ENCODE peak calls at places on chromosomes 12 and 14, in ten cellular contexts. W is Caco-2; Z is lower lobe of right lung; L is CD4-positive, alpha-beta memory T cell; N is tibial artery; O is neural progenitor cell; U is OCI-LY7; I is thyroid gland; F is pancreas; E is HCT116. C is an unnamed sample. For H3K9me3 and H3K36me3, the result is how much of the 10 kb centered on the place peaks cover.

GRCh38 chr12:106642991-106643390 is 60.2 kb downstream of the RFX4 start:
- DNase-seq in N (no peak), O (no peak), E (no peak), F (no peak), I (no peak), W (no peak), Z (no peak), L (no peak), U (no peak), C (no peak)

GRCh38 chr12:50222275-50222783 is 55.2 kb upstream of the CERS5 start:
- DNase-seq in I (peak), Z (no peak), N (peak), L (peak), W (no peak), O (peak), E (peak), F (no peak), U (peak), C (peak)

GRCh38 chr12:122819209-122819805 is 15.9 kb upstream of the HIP1R start:
- DNase-seq in O (no peak), E (no peak), U (no peak), W (no peak), I (no peak), N (no peak), F (no peak), L (no peak), Z (no peak), C (no peak)

GRCh38 chr14:48788771-48789170 is 797.4 kb downstream of the RPS29 start:
- DNase-seq in E (no peak), W (no peak), L (no peak), Z (no peak), U (no peak), I (no peak), N (no peak), F (no peak), O (no peak), C (no peak)

GRCh38 chr14:73887116-73887490 is 444 bp downstream of the ZNF410 start:
- DNase-seq in L (peak), Z (no peak), N (no peak), U (no peak), E (no peak), F (no peak), O (no peak), W (no peak), I (no peak), C (no peak)

GRCh38 chr12:121964813-121965643 is 46.6 kb downstream of the CFAP251 start:
- DNase-seq in F (no peak), U (no peak), Z (no peak), O (no peak), W (no peak), E (no peak), N (no peak), I (no peak), L (no peak), C (peak)

GRCh38 chr12:116955382-116956021 is 44.8 kb downstream of the FBXW8 start:
- DNase-seq in U (peak), I (peak), E (peak), L (peak), W (peak), F (peak), Z (peak), N (no peak), O (no peak), C (peak)

GRCh38 chr14:60485600-60486251 is at the start of gene C14orf39:
- DNase-seq in Z (no peak), L (no peak), U (no peak), O (peak), E (no peak), I (no peak), W (no peak), N (no peak), F (no peak), C (peak)

GRCh38 chr12:106138646-106139421 is at the start of gene NUAK1:
- DNase-seq in L (no peak), W (peak), E (no peak), N (peak), I (peak), U (no peak), O (peak), Z (peak), F (peak), C (peak)

GRCh38 chr12:69540606-69541386 is 44.5 kb upstream of the CCT2 start:
- DNase-seq in E (no peak), O (no peak), W (no peak), L (no peak), U (no peak), I (no peak), F (no peak), Z (no peak), N (no peak), C (no peak)

GRCh38 chr12:104653730-104654328 is 197.1 kb downstream of the CHST11 start:
- DNase-seq in U (peak), W (no peak), I (no peak), L (no peak), F (no peak), N (no peak), E (no peak), O (peak), Z (no peak), C (peak)

GRCh38 chr12:105947906-105948305 is 190.8 kb downstream of the NUAK1 start:
- DNase-seq in U (no peak), W (no peak), I (no peak), Z (no peak), L (no peak), F (no peak), E (no peak), O (no peak), N (no peak), C (no peak)

GRCh38 chr12:70919597-70920035 is 922 bp downstream of the PTPRR start:
- DNase-seq in W (no peak), E (no peak), F (no peak), Z (no peak), I (no peak), U (no peak), L (no peak), N (no peak), O (peak), C (peak)

GRCh38 chr12:49195734-49196133 is 6.9 kb upstream of the TUBA1A start:
- DNase-seq in I (no peak), Z (no peak), W (peak), U (no peak), N (no peak), E (no peak), O (no peak), F (no peak), L (no peak), C (peak)

GRCh38 chr12:30501718-30502117 is 194.0 kb downstream of the IPO8 start:
- DNase-seq in Z (no peak), E (no peak), F (no peak), U (no peak), I (no peak), O (no peak), W (no peak), L (no peak), N (no peak), C (no peak)

GRCh38 chr14:35339761-35340406 is 47.7 kb downstream of the PSMA6 start:
- DNase-seq in E (no peak), I (no peak), W (no peak), O (no peak), L (no peak), U (peak), N (no peak), F (no peak), Z (peak), C (no peak)

GRCh38 chr12:66514581-66514980 is 164.3 kb downstream of the GRIP1 start:
- DNase-seq in F (no peak), U (no peak), W (no peak), E (no peak), O (no peak), N (no peak), L (no peak), I (no peak), Z (no peak), C (no peak)

GRCh38 chr14:103061482-103061976 is 4.2 kb upstream of the CDC42BPB start:
- DNase-seq in O (no peak), Z (no peak), N (no peak), E (no peak), F (no peak), I (no peak), W (no peak), U (no peak), L (no peak), C (no peak)

GRCh38 chr12:10718279-10718821 is 4.8 kb downstream of the YBX3 start:
- DNase-seq in Z (no peak), E (no peak), F (no peak), I (no peak), U (no peak), W (no peak), L (no peak), N (no peak), O (peak), C (no peak)

GRCh38 chr14:77582511-77582910 is 33.9 kb downstream of the SPTLC2 start:
- DNase-seq in F (no peak), O (peak), I (no peak), W (no peak), L (no peak), N (no peak), E (no peak), Z (no peak), U (no peak), C (no peak)

GRCh38 chr14:37579250-37579649 is 15.8 kb downstream of the FOXA1 start:
- DNase-seq in Z (no peak), L (no peak), I (no peak), E (no peak), O (peak), W (no peak), U (no peak), F (no peak), N (no peak), C (peak)

GRCh38 chr14:88848571-88848970 is 24.1 kb downstream of the TTC8 start:
- DNase-seq in W (no peak), L (no peak), E (no peak), U (no peak), N (no peak), I (no peak), Z (no peak), O (no peak), F (no peak), C (no peak)

GRCh38 chr12:123223241-123223668 is 9.7 kb downstream of the MPHOSPH9 start:
- DNase-seq in Z (no peak), W (no peak), O (no peak), I (no peak), N (no peak), F (no peak), L (peak), U (no peak), E (no peak), C (no peak)

GRCh38 chr14:105945891-105946290 is 419.5 kb downstream of the TMEM121 start:
- DNase-seq in O (no peak), E (no peak), I (no peak), N (no peak), Z (no peak), L (peak), F (peak), U (no peak), W (no peak), C (no peak)
- H3K9me3 ChIP-seq in O (under half), E (under half), I (under half), N (under half), Z (under half), L (under half), F (under half), U (under half), W (under half), C (under half)

DNA sequence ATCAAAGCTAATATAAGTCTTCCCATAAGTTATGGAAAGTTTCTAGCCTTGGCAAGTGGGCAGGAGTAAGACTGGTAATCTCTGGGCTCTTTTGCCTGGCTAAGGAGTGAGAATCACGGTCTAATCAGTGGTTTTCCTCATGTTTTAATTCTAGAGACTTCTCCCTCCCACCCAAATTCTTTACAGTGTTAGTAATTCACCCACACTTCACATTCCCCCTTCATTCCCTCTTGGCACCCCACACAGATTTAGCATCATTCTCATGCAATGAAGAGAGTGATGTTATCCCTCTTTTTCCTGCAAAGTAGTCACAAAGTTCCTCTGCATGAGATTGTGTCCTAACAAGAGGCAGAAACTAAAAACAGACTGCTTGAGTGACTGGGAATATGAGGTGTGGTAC is 28.6 kb upstream of the CACNA2D4 start:
- DNase-seq in N (no peak), L (no peak), F (no peak), O (no peak), U (no peak), I (no peak), Z (no peak), W (no peak), E (no peak), C (no peak)
- H3K36me3 ChIP-seq in N (half or more), L (under half), F (under half), O (under half), U (under half), I (under half), Z (half or more), W (under half), E (under half), C (half or more)

GRCh38 chr12:109988903-109989302 is 7.3 kb downstream of the GIT2 start:
- DNase-seq in L (no peak), Z (no peak), F (no peak), O (no peak), E (no peak), I (no peak), W (no peak), N (no peak), U (no peak), C (no peak)
- H3K4me3 ChIP-seq in L (no peak), Z (no peak), F (no peak), O (no peak), E (no peak), I (no peak), W (no peak), N (no peak), U (no peak), C (no peak)

DNA sequence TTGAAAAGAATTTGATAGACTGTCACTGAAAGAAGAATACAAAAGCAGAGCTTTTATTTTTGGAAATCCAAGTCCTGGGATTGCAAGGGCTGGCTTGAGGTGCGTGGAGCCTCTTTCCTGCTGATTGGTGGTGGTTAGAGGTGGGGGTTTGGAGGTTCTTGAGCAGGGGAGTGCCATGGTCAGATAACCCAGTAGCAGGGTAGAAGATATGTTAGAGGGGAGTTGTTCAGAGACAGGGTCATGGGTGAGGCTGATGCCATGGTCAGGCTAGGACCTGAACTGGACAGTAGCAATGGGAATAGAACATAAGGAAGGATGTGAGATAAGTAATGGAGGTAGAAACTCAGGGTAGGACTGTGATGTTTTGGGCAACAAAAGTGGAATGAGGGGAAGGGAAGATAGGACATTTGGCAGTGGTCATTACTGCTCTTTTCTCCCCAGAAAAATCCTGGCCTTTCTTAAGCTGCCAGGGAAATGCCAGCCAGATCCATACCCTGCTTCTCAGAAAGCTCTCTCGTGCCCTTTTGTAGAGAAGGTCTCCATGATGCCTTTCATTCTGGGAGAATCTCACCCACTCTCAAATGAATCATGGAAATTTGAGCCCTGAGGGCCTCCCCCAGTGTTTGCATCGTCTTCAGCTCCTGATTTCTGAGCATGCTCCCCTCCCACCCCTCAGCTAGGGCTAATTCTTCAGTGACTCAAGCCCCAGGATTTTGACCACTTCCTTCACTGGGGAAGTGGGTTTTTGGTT is 9.5 kb downstream of the EMP1 start:
- DNase-seq in L (no peak), U (no peak), F (no peak), N (no peak), W (no peak), O (no peak), I (no peak), E (peak), Z (no peak), C (no peak)
- H3K9me3 ChIP-seq in L (under half), U (under half), F (under half), N (under half), W (under half), O (under half), I (under half), E (under half), Z (under half), C (under half)

GRCh38 chr12:12819752-12820311 is 6.7 kb downstream of the DDX47 start:
- DNase-seq in N (peak), E (no peak), U (no peak), I (no peak), O (no peak), Z (no peak), L (no peak), F (no peak), W (peak), C (no peak)

GRCh38 chr12:12823811-12824210 is 10.7 kb downstream of the DDX47 start:
- DNase-seq in L (no peak), W (no peak), U (no peak), Z (no peak), O (no peak), I (no peak), F (no peak), N (no peak), E (no peak), C (no peak)

GRCh38 chr12:12822886-12823285 is 9.7 kb downstream of the DDX47 start:
- DNase-seq in L (no peak), E (no peak), I (no peak), Z (no peak), W (no peak), U (no peak), O (no peak), F (no peak), N (no peak), C (no peak)

GRCh38 chr12:12823308-12823707 is 10.2 kb downstream of the DDX47 start:
- DNase-seq in E (no peak), N (no peak), O (no peak), Z (no peak), U (no peak), W (no peak), L (no peak), F (no peak), I (no peak), C (no peak)

DNA sequence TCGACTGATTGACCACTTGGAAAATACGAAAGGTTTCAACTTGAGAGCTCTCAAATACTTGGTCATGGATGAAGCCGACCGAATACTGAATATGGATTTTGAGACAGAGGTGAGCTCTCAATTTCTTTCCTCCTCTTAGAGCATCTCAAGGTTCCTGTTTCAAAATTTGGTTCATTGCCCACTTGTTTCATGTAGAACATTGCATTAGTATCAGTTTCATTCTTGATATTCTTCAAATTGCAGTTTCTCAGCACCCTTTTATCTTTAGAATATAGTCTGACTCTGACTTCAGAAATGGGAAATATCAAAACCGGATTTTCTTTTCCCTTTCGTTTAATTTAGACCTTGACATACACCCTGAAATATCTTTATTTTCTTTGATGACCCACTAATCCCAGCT is 8.8 kb downstream of the DDX47 start:
- DNase-seq in F (no peak), E (no peak), Z (no peak), W (no peak), I (no peak), U (no peak), N (no peak), O (no peak), L (no peak), C (no peak)
- H3K36me3 ChIP-seq in F (under half), E (half or more), Z (half or more), W (under half), I (under half), U (half or more), N (half or more), O (under half), L (half or more), C (half or more)

GRCh38 chr12:13194462-13195110 is 1.9 kb upstream of the EMP1 start:
- DNase-seq in W (peak), Z (no peak), F (no peak), U (no peak), O (no peak), I (peak), L (no peak), E (no peak), N (no peak), C (no peak)

GRCh38 chr12:13197526-13198141 is 1.1 kb downstream of the EMP1 start:
- DNase-seq in W (no peak), N (peak), U (no peak), E (no peak), O (no peak), Z (no peak), F (no peak), L (no peak), I (peak), C (no peak)

GRCh38 chr12:13195244-13195643 is 1.3 kb upstream of the EMP1 start:
- DNase-seq in Z (no peak), L (no peak), O (no peak), N (no peak), I (no peak), W (no peak), F (no peak), E (no peak), U (no peak), C (no peak)

GRCh38 chr12:13195848-13196301 is 651 bp upstream of the EMP1 start:
- DNase-seq in E (no peak), O (no peak), U (no peak), Z (no peak), L (no peak), W (peak), F (no peak), N (no peak), I (peak), C (no peak)

GRCh38 chr12:13196302-13196921 is at the start of gene EMP1:
- DNase-seq in N (peak), F (peak), L (peak), I (peak), Z (peak), O (peak), U (no peak), W (no peak), E (peak), C (no peak)
- H3K4me3 ChIP-seq in N (peak), F (peak), L (peak), I (peak), Z (peak), O (no peak), U (no peak), W (no peak), E (peak), C (no peak)

DNA sequence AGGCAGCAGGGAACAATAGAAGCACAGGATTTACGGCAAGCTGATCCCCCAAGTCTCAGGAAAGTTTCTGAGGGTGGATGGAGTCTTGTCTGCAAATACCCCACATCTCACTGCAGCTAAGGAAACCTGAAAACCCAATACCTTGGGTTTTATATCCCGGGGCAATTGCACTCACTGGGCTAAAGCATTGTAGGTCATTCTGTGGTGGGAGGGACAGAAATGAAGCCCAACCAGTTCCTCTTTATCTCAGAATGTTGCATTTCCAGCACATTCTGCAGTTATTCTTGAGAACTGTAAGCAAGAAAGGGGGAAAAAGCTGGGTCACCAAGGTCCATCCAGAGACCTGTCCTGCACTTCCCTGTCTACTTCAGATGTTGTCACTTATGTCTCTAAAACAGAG is 39.8 kb downstream of the C12orf42 start:
- DNase-seq in E (no peak), Z (no peak), I (no peak), U (no peak), O (no peak), L (no peak), N (no peak), W (no peak), F (no peak), C (no peak)
- H3K9me3 ChIP-seq in E (under half), Z (under half), I (under half), U (under half), O (under half), L (under half), N (under half), W (under half), F (under half), C (under half)

GRCh38 chr12:56169225-56169759 is 11.1 kb downstream of the MYL6 start:
- DNase-seq in W (no peak), F (no peak), Z (no peak), L (no peak), O (no peak), I (no peak), N (no peak), U (no peak), E (no peak), C (no peak)
- H3K36me3 ChIP-seq in W (under half), F (under half), Z (half or more), L (half or more), O (under half), I (half or more), N (half or more), U (half or more), E (under half), C (half or more)